ENCODE peak calls at places on chromosomes 12 and 14, in four cellular contexts. G is lower leg skin, P is cardiac fibroblast, O is WERI-Rb-1. U is an unnamed sample.

GRCh38 chr14:91722386-91722785 is 9.5 kb downstream of the CATSPERB start:
- DNase-seq in G (no peak), P (no peak), O (no peak), U (no peak)

GRCh38 chr12:101127521-101128219 is 82.4 kb downstream of the SLC5A8 start:
- DNase-seq in G (no peak), P (peak; percentile 0), O (no peak), U (no peak)

GRCh38 chr12:120800665-120801064 is 75.0 kb downstream of the ACADS start:
- DNase-seq in G (no peak), P (no peak), O (no peak), U (no peak)

GRCh38 chr14:103690332-103690731 is 24.9 kb downstream of the XRCC3 start:
- DNase-seq in G (no peak), P (no peak), O (no peak), U (no peak)

GRCh38 chr14:36767603-36768281 is 106.1 kb downstream of the PAX9 start:
- DNase-seq in G (no peak), P (no peak), O (no peak), U (no peak)

GRCh38 chr14:92926180-92926845 is 3.4 kb downstream of the CHGA start:
- DNase-seq in G (no peak), P (no peak), O (no peak), U (no peak)

GRCh38 chr14:74645735-74646134 is 33.7 kb upstream of the LTBP2 start:
- DNase-seq in G (no peak), P (no peak), O (no peak), U (no peak)

GRCh38 chr12:219891-220352 is 6.0 kb upstream of the SLC6A12 start:
- DNase-seq in G (peak; percentile 46), P (peak; percentile 28), O (peak; percentile 94), U (peak; percentile 26)

GRCh38 chr14:54567224-54567633 is 301 bp downstream of the SAMD4A start:
- DNase-seq in G (peak; percentile 23), P (peak; percentile 38), O (peak; percentile 25), U (no peak)

GRCh38 chr14:44701563-44702263 is 194.6 kb upstream of the FSCB start:
- DNase-seq in G (no peak), P (peak; percentile 0), O (no peak), U (no peak)

GRCh38 chr14:51208982-51209381 is 31.1 kb upstream of the TMX1 start:
- DNase-seq in G (no peak), P (no peak), O (no peak), U (no peak)

GRCh38 chr12:70895956-70896355 is 24.6 kb downstream of the PTPRR start:
- DNase-seq in G (no peak), P (no peak), O (no peak), U (no peak)

GRCh38 chr12:103705927-103706326 is 118.9 kb downstream of the STAB2 start:
- DNase-seq in G (no peak), P (no peak), O (no peak), U (no peak)

DNA sequence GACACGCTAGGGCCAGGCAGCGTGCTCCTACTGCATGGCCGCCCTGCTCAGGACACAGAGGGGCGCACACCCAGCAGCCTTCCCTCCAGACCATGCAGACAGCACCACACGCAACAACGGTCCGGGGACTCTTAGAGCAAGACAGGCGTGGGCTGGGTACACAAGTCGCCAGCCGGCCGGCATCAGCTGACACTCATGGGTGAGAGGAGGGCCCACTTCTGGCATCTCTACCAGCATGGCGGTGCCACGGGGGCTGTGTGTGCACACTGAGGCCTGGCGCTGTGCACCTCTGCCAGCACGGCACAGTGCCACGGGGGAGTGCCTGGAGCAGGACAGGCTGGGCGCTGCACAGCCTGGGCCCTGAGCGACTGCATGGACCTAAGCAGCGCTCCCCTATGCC is 6.7 kb upstream of the BTBD6 start:
- DNase-seq in G (no peak), P (no peak), O (no peak), U (no peak)
- H3K4me3 ChIP-seq in G (no peak overlapping the region), P (no peak overlapping the region), O (no peak overlapping the region), U (no peak overlapping the region)

GRCh38 chr12:30782316-30783173 is 27.8 kb upstream of the CAPRIN2 start:
- DNase-seq in G (no peak), P (no peak), O (no peak), U (no peak)

GRCh38 chr12:30784508-30784907 is 29.8 kb upstream of the CAPRIN2 start:
- DNase-seq in G (no peak), P (no peak), O (no peak), U (no peak)

GRCh38 chr12:30779578-30779977 is 24.8 kb upstream of the CAPRIN2 start:
- DNase-seq in G (no peak), P (no peak), O (no peak), U (no peak)

GRCh38 chr12:30785630-30786029 is 30.9 kb upstream of the CAPRIN2 start:
- DNase-seq in G (no peak), P (no peak), O (no peak), U (no peak)

DNA sequence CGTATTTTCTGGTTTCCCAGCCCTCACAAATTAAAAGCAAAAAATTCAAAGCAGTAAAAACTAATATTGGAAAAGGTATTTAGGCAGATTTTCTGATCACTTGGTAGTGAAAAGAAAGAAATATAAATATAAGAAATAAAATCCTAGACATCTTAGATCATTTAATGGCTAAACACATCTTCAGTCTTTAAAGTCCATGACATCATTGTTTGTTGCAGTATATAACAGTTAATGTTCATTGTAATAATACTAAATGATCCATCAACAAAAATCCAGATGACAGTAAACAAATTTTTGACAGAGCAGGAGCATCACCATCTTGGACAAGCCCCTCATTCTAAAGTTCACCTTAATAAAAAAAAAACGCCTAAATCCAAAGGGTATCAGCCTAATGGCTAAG is 29.2 kb upstream of the CAPRIN2 start:
- DNase-seq in G (no peak), P (no peak), O (no peak), U (no peak)
- H3K4me3 ChIP-seq in G (no peak overlapping the region), P (no peak overlapping the region), O (no peak overlapping the region), U (no peak overlapping the region)

DNA sequence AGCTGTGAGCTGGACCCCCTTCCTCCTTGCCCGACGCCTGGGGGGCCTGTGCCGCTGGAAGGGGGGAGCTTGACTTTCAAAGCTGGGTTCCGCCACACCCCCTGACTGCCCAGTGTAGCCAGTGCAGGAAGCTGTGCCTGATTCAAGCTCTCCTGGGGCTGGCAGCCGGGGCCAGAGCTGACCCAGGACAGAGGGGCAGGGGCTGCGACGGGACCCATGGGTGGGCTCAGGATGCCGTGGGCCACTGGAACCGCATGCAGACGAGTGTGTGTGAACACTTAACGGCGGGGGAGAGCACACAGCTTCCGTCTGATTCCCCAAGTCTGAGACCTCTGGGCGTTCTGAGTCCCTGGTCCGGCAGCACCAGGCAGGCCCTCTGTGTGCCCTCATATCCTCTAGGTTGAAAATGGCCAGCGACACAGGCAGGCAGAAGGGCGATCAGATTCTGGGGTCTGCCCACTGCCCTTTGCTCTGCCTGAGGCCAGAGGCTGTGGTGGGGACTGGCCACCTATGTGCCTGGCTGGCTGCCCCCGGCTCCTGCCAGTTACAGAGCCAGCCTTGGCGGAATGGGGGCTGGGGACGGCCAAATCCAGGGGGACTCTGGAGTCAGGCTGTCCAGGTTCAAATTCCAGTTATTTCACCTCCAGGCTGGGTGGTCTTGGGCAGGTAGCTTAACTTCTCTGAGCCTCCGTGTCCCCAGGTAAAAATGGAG is 54.0 kb downstream of the CYP46A1 start:
- DNase-seq in G (no peak), P (no peak), O (no peak), U (no peak)
- H3K4me3 ChIP-seq in G (no peak overlapping the region), P (peak overlapping the region; percentile 40), O (no peak overlapping the region), U (peak overlapping the region; percentile 49)

DNA sequence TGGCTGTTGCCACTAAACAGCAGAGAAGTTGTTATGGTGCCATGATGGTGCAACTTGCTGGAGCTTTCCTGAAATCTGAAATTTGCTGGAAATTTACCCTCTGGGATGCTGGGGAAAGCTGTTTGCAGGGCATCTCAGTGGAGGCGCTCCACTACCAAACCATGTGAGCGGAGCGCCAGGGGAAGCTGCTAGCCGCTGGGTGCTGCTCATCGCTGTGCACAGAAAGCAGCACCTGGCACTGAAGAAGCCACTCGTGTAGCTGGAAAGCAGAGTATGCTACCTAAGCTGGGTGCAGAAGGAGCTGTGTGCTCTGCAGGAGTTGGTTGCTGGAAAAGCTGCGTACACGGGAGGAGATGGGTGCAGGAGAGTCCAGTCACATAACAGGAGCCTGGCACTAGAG is 53.0 kb downstream of the MSRB3 start:
- DNase-seq in G (no peak), P (no peak), O (no peak), U (no peak)
- H3K4me3 ChIP-seq in G (no peak overlapping the region), P (no peak overlapping the region), O (no peak overlapping the region), U (no peak overlapping the region)

GRCh38 chr14:57712101-57712500 is 153.8 kb downstream of the SLC35F4 start:
- DNase-seq in G (no peak), P (no peak), O (no peak), U (no peak)

GRCh38 chr14:57709909-57710308 is 156.0 kb downstream of the SLC35F4 start:
- DNase-seq in G (no peak), P (no peak), O (no peak), U (no peak)

GRCh38 chr14:57712698-57713097 is 153.2 kb downstream of the SLC35F4 start:
- DNase-seq in G (no peak), P (no peak), O (no peak), U (no peak)

DNA sequence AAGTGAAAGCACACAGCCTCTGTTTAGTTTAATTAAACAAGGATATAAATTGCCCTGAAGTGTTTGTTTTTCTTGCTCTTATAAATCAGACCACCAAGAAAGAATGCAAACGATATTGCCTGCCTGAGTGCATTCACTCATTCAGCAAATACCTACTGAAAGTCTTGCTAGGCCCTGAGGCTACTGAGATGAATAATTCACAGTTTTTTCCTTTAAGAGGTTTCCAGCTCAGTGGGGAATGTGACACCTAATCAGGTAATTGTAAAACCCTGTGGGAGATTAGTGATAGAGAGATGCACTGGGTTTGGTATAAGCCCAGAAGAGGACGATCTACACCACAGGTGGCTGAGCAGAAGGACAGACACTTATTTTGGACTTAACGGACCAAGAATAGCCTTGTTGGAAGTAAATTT is 151.4 kb downstream of the SLC35F4 start:
- DNase-seq in G (no peak), P (no peak), O (peak; percentile 43), U (no peak)
- H3K4me3 ChIP-seq in G (no peak overlapping the region), P (no peak overlapping the region), O (no peak overlapping the region), U (no peak overlapping the region)

DNA sequence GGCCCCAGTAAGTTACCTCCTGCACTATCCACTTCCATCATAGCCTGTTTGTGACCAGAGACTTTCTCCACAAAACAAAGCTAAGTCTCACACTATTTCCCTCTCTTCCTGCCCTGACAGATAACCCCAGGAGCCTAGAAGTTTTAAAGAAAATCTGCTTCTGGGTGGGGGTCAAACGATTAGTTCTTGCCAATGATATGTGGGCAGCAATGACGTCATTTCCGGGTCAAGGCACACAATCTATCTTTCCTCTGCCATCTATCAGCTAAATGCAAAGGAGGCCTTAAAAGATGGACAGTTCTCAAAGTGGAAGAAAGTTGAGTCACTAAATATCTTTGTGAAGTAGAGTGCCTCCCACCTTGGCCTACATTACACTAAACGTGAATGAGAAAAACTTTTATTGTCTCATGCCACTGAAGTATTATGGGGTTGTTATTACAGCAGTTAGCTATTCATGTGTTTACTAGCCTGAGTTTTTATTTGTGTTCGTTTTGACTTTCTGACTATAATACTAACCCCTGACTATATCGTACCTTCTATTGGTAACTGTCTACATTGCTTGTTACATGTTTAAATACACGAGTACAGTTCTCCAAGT is 86.2 kb downstream of the DENND5B start:
- DNase-seq in G (no peak), P (no peak), O (no peak), U (no peak)
- H3K4me3 ChIP-seq in G (no peak overlapping the region), P (no peak overlapping the region), O (no peak overlapping the region), U (no peak overlapping the region)

GRCh38 chr12:109613611-109614455 is 40.2 kb downstream of the MVK start:
- DNase-seq in G (no peak), P (no peak), O (no peak), U (no peak)
- H3K4me3 ChIP-seq in G (no peak overlapping the region), P (no peak overlapping the region), O (no peak overlapping the region), U (no peak overlapping the region)

GRCh38 chr12:110888256-110888991 is 32.0 kb downstream of the MYL2 start:
- DNase-seq in G (no peak), P (no peak), O (no peak), U (no peak)
- H3K4me3 ChIP-seq in G (no peak overlapping the region), P (no peak overlapping the region), O (no peak overlapping the region), U (no peak overlapping the region)